ENCODE peak calls at places on chromosomes 5 and 9, in five cellular contexts. One of them, this sample, is unnamed.

GRCh38 chr9:12753931-12754330 is 20.9 kb upstream of the LURAP1L start:
- DNase-seq in effector memory CD4-positive, alpha-beta T cell: no peak
- DNase-seq in mucosa of descending colon: no peak
- DNase-seq in lower leg skin: no peak
- DNase-seq in neural progenitor cell: no peak
- DNase-seq in this sample: no peak

GRCh38 chr5:1386274-1386717 is 41.4 kb upstream of the CLPTM1L start:
- DNase-seq in effector memory CD4-positive, alpha-beta T cell: peak; percentile 65
- DNase-seq in mucosa of descending colon: peak; percentile 79
- DNase-seq in lower leg skin: peak; percentile 38
- DNase-seq in neural progenitor cell: peak; percentile 77
- DNase-seq in this sample: peak; percentile 18

GRCh38 chr5:76787237-76787636 is 31.6 kb upstream of the F2RL1 start:
- DNase-seq in effector memory CD4-positive, alpha-beta T cell: no peak
- DNase-seq in mucosa of descending colon: no peak
- DNase-seq in lower leg skin: peak; percentile 51
- DNase-seq in neural progenitor cell: no peak
- DNase-seq in this sample: no peak

GRCh38 chr9:131432050-131432449 is 38.2 kb downstream of the PRRC2B start:
- DNase-seq in effector memory CD4-positive, alpha-beta T cell: no peak
- DNase-seq in mucosa of descending colon: no peak
- DNase-seq in lower leg skin: peak; percentile 42
- DNase-seq in neural progenitor cell: no peak
- DNase-seq in this sample: no peak

GRCh38 chr9:108671794-108672193 is 184.0 kb downstream of the ACTL7B start:
- DNase-seq in effector memory CD4-positive, alpha-beta T cell: no peak
- DNase-seq in mucosa of descending colon: no peak
- DNase-seq in lower leg skin: no peak
- DNase-seq in neural progenitor cell: no peak
- DNase-seq in this sample: peak; percentile 95

GRCh38 chr9:94827584-94828304 is 101.2 kb downstream of the AOPEP start:
- DNase-seq in effector memory CD4-positive, alpha-beta T cell: no peak
- DNase-seq in mucosa of descending colon: no peak
- DNase-seq in lower leg skin: no peak
- DNase-seq in neural progenitor cell: no peak
- DNase-seq in this sample: peak; percentile 45

GRCh38 chr5:105849701-105850100 is 1821.0 kb downstream of the EFNA5 start:
- DNase-seq in effector memory CD4-positive, alpha-beta T cell: no peak
- DNase-seq in mucosa of descending colon: no peak
- DNase-seq in lower leg skin: no peak
- DNase-seq in neural progenitor cell: no peak
- DNase-seq in this sample: peak; percentile 80

GRCh38 chr5:73436535-73437125 is 11.9 kb downstream of the FOXD1 start:
- DNase-seq in effector memory CD4-positive, alpha-beta T cell: no peak
- DNase-seq in mucosa of descending colon: peak; percentile 55
- DNase-seq in lower leg skin: no peak
- DNase-seq in neural progenitor cell: no peak
- DNase-seq in this sample: no peak

GRCh38 chr9:36169708-36170107 is 520 bp downstream of the CCIN start:
- DNase-seq in effector memory CD4-positive, alpha-beta T cell: no peak
- DNase-seq in mucosa of descending colon: no peak
- DNase-seq in lower leg skin: no peak
- DNase-seq in neural progenitor cell: no peak
- DNase-seq in this sample: no peak

GRCh38 chr9:13491493-13492424 is 212.3 kb upstream of the MPDZ start:
- DNase-seq in effector memory CD4-positive, alpha-beta T cell: no peak
- DNase-seq in mucosa of descending colon: no peak
- DNase-seq in lower leg skin: no peak
- DNase-seq in neural progenitor cell: peak; percentile 40
- DNase-seq in this sample: no peak

GRCh38 chr9:136255896-136256890 is 10.6 kb upstream of the QSOX2 start:
- DNase-seq in effector memory CD4-positive, alpha-beta T cell: no peak
- DNase-seq in mucosa of descending colon: no peak
- DNase-seq in lower leg skin: no peak
- DNase-seq in neural progenitor cell: peak; percentile 55
- DNase-seq in this sample: no peak

GRCh38 chr5:10286552-10287227 is 21.0 kb downstream of the CMBL start:
- DNase-seq in effector memory CD4-positive, alpha-beta T cell: no peak
- DNase-seq in mucosa of descending colon: no peak
- DNase-seq in lower leg skin: no peak
- DNase-seq in neural progenitor cell: no peak
- DNase-seq in this sample: peak; percentile 76

GRCh38 chr5:13251623-13252367 is 692.7 kb downstream of the DNAH5 start:
- DNase-seq in effector memory CD4-positive, alpha-beta T cell: no peak
- DNase-seq in mucosa of descending colon: no peak
- DNase-seq in lower leg skin: no peak
- DNase-seq in neural progenitor cell: no peak
- DNase-seq in this sample: no peak

GRCh38 chr5:96868603-96869371 is 7.5 kb upstream of the ERAP2 start:
- DNase-seq in effector memory CD4-positive, alpha-beta T cell: no peak
- DNase-seq in mucosa of descending colon: no peak
- DNase-seq in lower leg skin: no peak
- DNase-seq in neural progenitor cell: peak; percentile 73
- DNase-seq in this sample: peak; percentile 76

GRCh38 chr9:114612272-114612923 is 1.3 kb downstream of the TMEM268 start:
- DNase-seq in effector memory CD4-positive, alpha-beta T cell: no peak
- DNase-seq in mucosa of descending colon: peak; percentile 40
- DNase-seq in lower leg skin: no peak
- DNase-seq in neural progenitor cell: no peak
- DNase-seq in this sample: no peak

GRCh38 chr9:4489562-4489918 is 728 bp upstream of the SLC1A1 start:
- DNase-seq in effector memory CD4-positive, alpha-beta T cell: no peak
- DNase-seq in mucosa of descending colon: peak; percentile 49
- DNase-seq in lower leg skin: no peak
- DNase-seq in neural progenitor cell: peak; percentile 56
- DNase-seq in this sample: peak; percentile 23
- H3K4me3 ChIP-seq in effector memory CD4-positive, alpha-beta T cell: peak overlapping the region; percentile 61
- H3K4me3 ChIP-seq in mucosa of descending colon: peak overlapping the region; percentile 29
- H3K4me3 ChIP-seq in lower leg skin: peak overlapping the region; percentile 63
- H3K4me3 ChIP-seq in neural progenitor cell: peak overlapping the region; percentile 60
- H3K4me3 ChIP-seq in this sample: peak overlapping the region; percentile 80

GRCh38 chr9:75149841-75150241 is 61.5 kb downstream of the OSTF1 start:
- DNase-seq in effector memory CD4-positive, alpha-beta T cell: no peak
- DNase-seq in mucosa of descending colon: no peak
- DNase-seq in lower leg skin: no peak
- DNase-seq in neural progenitor cell: no peak
- DNase-seq in this sample: no peak
- H3K4me3 ChIP-seq in effector memory CD4-positive, alpha-beta T cell: peak overlapping the region; percentile 7
- H3K4me3 ChIP-seq in mucosa of descending colon: no peak overlapping the region
- H3K4me3 ChIP-seq in lower leg skin: no peak overlapping the region
- H3K4me3 ChIP-seq in neural progenitor cell: no peak overlapping the region
- H3K4me3 ChIP-seq in this sample: no peak overlapping the region

GRCh38 chr5:141393267-141393666 is 834 bp downstream of the PCDHGA8 start:
- DNase-seq in effector memory CD4-positive, alpha-beta T cell: no peak
- DNase-seq in mucosa of descending colon: no peak
- DNase-seq in lower leg skin: no peak
- DNase-seq in neural progenitor cell: no peak
- DNase-seq in this sample: no peak

GRCh38 chr5:141384471-141385267 is 2.1 kb downstream of the PCDHGA7 start:
- DNase-seq in effector memory CD4-positive, alpha-beta T cell: no peak
- DNase-seq in mucosa of descending colon: no peak
- DNase-seq in lower leg skin: no peak
- DNase-seq in neural progenitor cell: no peak
- DNase-seq in this sample: no peak

GRCh38 chr5:141389153-141390042 is 1.9 kb downstream of the PCDHGB4 start:
- DNase-seq in effector memory CD4-positive, alpha-beta T cell: no peak
- DNase-seq in mucosa of descending colon: no peak
- DNase-seq in lower leg skin: no peak
- DNase-seq in neural progenitor cell: no peak
- DNase-seq in this sample: no peak

GRCh38 chr5:141392429-141393198 is at the start of gene PCDHGA8:
- DNase-seq in effector memory CD4-positive, alpha-beta T cell: no peak
- DNase-seq in mucosa of descending colon: no peak
- DNase-seq in lower leg skin: no peak
- DNase-seq in neural progenitor cell: no peak
- DNase-seq in this sample: no peak

DNA sequence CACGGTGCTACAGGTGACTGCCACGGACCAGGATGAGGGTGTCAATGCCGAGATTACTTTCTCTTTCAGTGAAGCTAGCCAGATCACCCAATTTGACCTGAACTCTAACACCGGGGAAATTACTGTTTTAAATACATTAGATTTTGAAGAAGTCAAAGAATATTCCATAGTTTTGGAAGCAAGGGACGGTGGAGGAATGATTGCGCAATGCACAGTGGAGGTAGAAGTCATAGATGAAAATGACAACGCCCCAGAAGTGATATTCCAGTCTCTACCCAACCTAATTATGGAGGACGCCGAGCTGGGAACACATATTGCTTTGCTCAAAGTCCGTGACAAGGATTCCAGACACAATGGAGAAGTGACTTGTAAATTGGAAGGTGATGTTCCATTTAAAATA is 1.2 kb downstream of the PCDHGB4 start:
- DNase-seq in effector memory CD4-positive, alpha-beta T cell: no peak
- DNase-seq in mucosa of descending colon: no peak
- DNase-seq in lower leg skin: no peak
- DNase-seq in neural progenitor cell: no peak
- DNase-seq in this sample: no peak
- H3K4me3 ChIP-seq in effector memory CD4-positive, alpha-beta T cell: no peak overlapping the region
- H3K4me3 ChIP-seq in mucosa of descending colon: no peak overlapping the region
- H3K4me3 ChIP-seq in lower leg skin: no peak overlapping the region
- H3K4me3 ChIP-seq in neural progenitor cell: peak overlapping the region; percentile 13
- H3K4me3 ChIP-seq in this sample: no peak overlapping the region

GRCh38 chr9:98807070-98807810 is at the start of gene GALNT12:
- DNase-seq in effector memory CD4-positive, alpha-beta T cell: peak; percentile 33
- DNase-seq in mucosa of descending colon: peak; percentile 83
- DNase-seq in lower leg skin: no peak
- DNase-seq in neural progenitor cell: peak; percentile 80
- DNase-seq in this sample: no peak
- H3K4me3 ChIP-seq in effector memory CD4-positive, alpha-beta T cell: peak within 1 kb of the TSS; percentile 70
- H3K4me3 ChIP-seq in mucosa of descending colon: peak within 1 kb of the TSS; percentile 49
- H3K4me3 ChIP-seq in lower leg skin: peak within 1 kb of the TSS; percentile 26
- H3K4me3 ChIP-seq in neural progenitor cell: peak within 1 kb of the TSS; percentile 67
- H3K4me3 ChIP-seq in this sample: peak within 1 kb of the TSS; percentile 60

GRCh38 chr5:59598547-59598874 is 295.0 kb downstream of the PDE4D start:
- DNase-seq in effector memory CD4-positive, alpha-beta T cell: no peak
- DNase-seq in mucosa of descending colon: peak; percentile 21
- DNase-seq in lower leg skin: no peak
- DNase-seq in neural progenitor cell: no peak
- DNase-seq in this sample: no peak
- H3K4me3 ChIP-seq in effector memory CD4-positive, alpha-beta T cell: no peak overlapping the region
- H3K4me3 ChIP-seq in mucosa of descending colon: no peak overlapping the region
- H3K4me3 ChIP-seq in lower leg skin: no peak overlapping the region
- H3K4me3 ChIP-seq in neural progenitor cell: no peak overlapping the region
- H3K4me3 ChIP-seq in this sample: peak overlapping the region; percentile 40

GRCh38 chr9:708556-709432 is 132.7 kb upstream of the DMRT1 start:
- DNase-seq in effector memory CD4-positive, alpha-beta T cell: no peak
- DNase-seq in mucosa of descending colon: no peak
- DNase-seq in lower leg skin: no peak
- DNase-seq in neural progenitor cell: no peak
- DNase-seq in this sample: no peak

GRCh38 chr9:706073-706472 is 135.4 kb upstream of the DMRT1 start:
- DNase-seq in effector memory CD4-positive, alpha-beta T cell: no peak
- DNase-seq in mucosa of descending colon: no peak
- DNase-seq in lower leg skin: no peak
- DNase-seq in neural progenitor cell: no peak
- DNase-seq in this sample: no peak

GRCh38 chr9:710951-711745 is 130.3 kb upstream of the DMRT1 start:
- DNase-seq in effector memory CD4-positive, alpha-beta T cell: no peak
- DNase-seq in mucosa of descending colon: no peak
- DNase-seq in lower leg skin: no peak
- DNase-seq in neural progenitor cell: no peak
- DNase-seq in this sample: no peak

GRCh38 chr9:706606-707451 is 134.7 kb upstream of the DMRT1 start:
- DNase-seq in effector memory CD4-positive, alpha-beta T cell: no peak
- DNase-seq in mucosa of descending colon: peak; percentile 67
- DNase-seq in lower leg skin: peak; percentile 76
- DNase-seq in neural progenitor cell: peak; percentile 53
- DNase-seq in this sample: peak; percentile 65

DNA sequence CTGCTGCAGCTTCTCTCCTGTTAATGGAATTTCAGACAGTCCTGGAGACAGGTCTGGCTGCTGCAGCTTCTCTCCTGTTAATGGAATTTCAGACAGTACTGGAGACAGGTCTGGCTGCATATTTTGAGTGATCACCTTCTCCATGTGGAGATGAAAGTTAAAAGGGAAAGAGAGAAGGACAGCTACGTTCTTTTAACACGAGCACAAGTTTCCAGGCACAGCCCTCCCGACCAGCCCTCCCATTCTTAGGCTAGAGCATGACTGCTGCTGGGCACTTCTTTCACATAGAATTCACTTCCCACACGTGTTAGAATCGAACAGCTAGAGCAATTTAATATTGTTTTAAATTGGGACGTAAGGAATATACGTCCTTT is 133.3 kb upstream of the DMRT1 start:
- DNase-seq in effector memory CD4-positive, alpha-beta T cell: no peak
- DNase-seq in mucosa of descending colon: no peak
- DNase-seq in lower leg skin: no peak
- DNase-seq in neural progenitor cell: no peak
- DNase-seq in this sample: no peak
- H3K4me3 ChIP-seq in effector memory CD4-positive, alpha-beta T cell: no peak overlapping the region
- H3K4me3 ChIP-seq in mucosa of descending colon: no peak overlapping the region
- H3K4me3 ChIP-seq in lower leg skin: no peak overlapping the region
- H3K4me3 ChIP-seq in neural progenitor cell: no peak overlapping the region
- H3K4me3 ChIP-seq in this sample: peak overlapping the region; percentile 38